ENCODE peak calls at places on chromosome 5, in nine cellular contexts. One of them, this sample, is unnamed.
A peak's percentile ranks its signal among the peaks of the same experiment; 100 is the strongest.

GRCh38 chr5:147880461-147880860 is 1.9 kb downstream of the SCGB3A2 start:
- ATAC-seq in activated naive CD8-positive, alpha-beta T cell treated with anti-CD3 and anti-CD28 coated beads, Interleukin-2, amount 50 U/mL, for 24 hours: no peak
- ATAC-seq in natural killer cell: no peak
- ATAC-seq in mucosa of descending colon: no peak
- ATAC-seq in lower lobe of right lung: peak; percentile 17
- ATAC-seq in SK-N-SH treated with all-trans-retinoic acid at 6 μM for 48 hours: no peak
- ATAC-seq in CD8-positive, alpha-beta T cell: no peak
- ATAC-seq in Right ventricle myocardium superior: no peak
- ATAC-seq in omental fat pad: no peak
- ATAC-seq in this sample: no peak

GRCh38 chr5:140182803-140183367 is 7.9 kb downstream of the CYSTM1 start:
- ATAC-seq in CD8-positive, alpha-beta T cell: no peak
- ATAC-seq in lower lobe of right lung: peak; percentile 84
- ATAC-seq in activated naive CD8-positive, alpha-beta T cell treated with anti-CD3 and anti-CD28 coated beads, Interleukin-2, amount 50 U/mL, for 24 hours: no peak
- ATAC-seq in Right ventricle myocardium superior: peak; percentile 72
- ATAC-seq in natural killer cell: no peak
- ATAC-seq in omental fat pad: peak; percentile 48
- ATAC-seq in SK-N-SH treated with all-trans-retinoic acid at 6 μM for 48 hours: peak; percentile 46
- ATAC-seq in mucosa of descending colon: peak; percentile 71
- ATAC-seq in this sample: no peak

GRCh38 chr5:155475318-155475717 is 461.8 kb downstream of the KIF4B start:
- ATAC-seq in activated naive CD8-positive, alpha-beta T cell treated with anti-CD3 and anti-CD28 coated beads, Interleukin-2, amount 50 U/mL, for 24 hours: no peak
- ATAC-seq in natural killer cell: no peak
- ATAC-seq in CD8-positive, alpha-beta T cell: no peak
- ATAC-seq in mucosa of descending colon: no peak
- ATAC-seq in lower lobe of right lung: no peak
- ATAC-seq in omental fat pad: no peak
- ATAC-seq in SK-N-SH treated with all-trans-retinoic acid at 6 μM for 48 hours: no peak
- ATAC-seq in Right ventricle myocardium superior: no peak
- ATAC-seq in this sample: no peak

GRCh38 chr5:127870914-127871313 is 167.7 kb downstream of the CCDC192 start:
- ATAC-seq in SK-N-SH treated with all-trans-retinoic acid at 6 μM for 48 hours: peak; percentile 33
- ATAC-seq in mucosa of descending colon: no peak
- ATAC-seq in Right ventricle myocardium superior: peak; percentile 83
- ATAC-seq in omental fat pad: no peak
- ATAC-seq in activated naive CD8-positive, alpha-beta T cell treated with anti-CD3 and anti-CD28 coated beads, Interleukin-2, amount 50 U/mL, for 24 hours: no peak
- ATAC-seq in CD8-positive, alpha-beta T cell: no peak
- ATAC-seq in natural killer cell: no peak
- ATAC-seq in lower lobe of right lung: peak; percentile 68
- ATAC-seq in this sample: no peak

GRCh38 chr5:167346461-167346860 is 945.0 kb upstream of the WWC1 start:
- ATAC-seq in mucosa of descending colon: no peak
- ATAC-seq in omental fat pad: no peak
- ATAC-seq in activated naive CD8-positive, alpha-beta T cell treated with anti-CD3 and anti-CD28 coated beads, Interleukin-2, amount 50 U/mL, for 24 hours: no peak
- ATAC-seq in natural killer cell: no peak
- ATAC-seq in SK-N-SH treated with all-trans-retinoic acid at 6 μM for 48 hours: no peak
- ATAC-seq in Right ventricle myocardium superior: no peak
- ATAC-seq in CD8-positive, alpha-beta T cell: no peak
- ATAC-seq in lower lobe of right lung: no peak
- ATAC-seq in this sample: no peak

GRCh38 chr5:113292535-113292934 is 142.3 kb downstream of the TSSK1B start:
- ATAC-seq in SK-N-SH treated with all-trans-retinoic acid at 6 μM for 48 hours: no peak
- ATAC-seq in omental fat pad: no peak
- ATAC-seq in activated naive CD8-positive, alpha-beta T cell treated with anti-CD3 and anti-CD28 coated beads, Interleukin-2, amount 50 U/mL, for 24 hours: no peak
- ATAC-seq in mucosa of descending colon: no peak
- ATAC-seq in Right ventricle myocardium superior: no peak
- ATAC-seq in CD8-positive, alpha-beta T cell: no peak
- ATAC-seq in lower lobe of right lung: no peak
- ATAC-seq in natural killer cell: no peak
- ATAC-seq in this sample: no peak

GRCh38 chr5:93579561-93580386 is 1.2 kb downstream of the NR2F1-AS1 start:
- ATAC-seq in SK-N-SH treated with all-trans-retinoic acid at 6 μM for 48 hours: peak; percentile 26
- ATAC-seq in CD8-positive, alpha-beta T cell: no peak
- ATAC-seq in lower lobe of right lung: peak; percentile 25
- ATAC-seq in natural killer cell: peak; percentile 30
- ATAC-seq in omental fat pad: peak; percentile 10
- ATAC-seq in mucosa of descending colon: peak; percentile 36
- ATAC-seq in Right ventricle myocardium superior: peak; percentile 49
- ATAC-seq in activated naive CD8-positive, alpha-beta T cell treated with anti-CD3 and anti-CD28 coated beads, Interleukin-2, amount 50 U/mL, for 24 hours: no peak
- ATAC-seq in this sample: peak; percentile 27

GRCh38 chr5:124641154-124641792 is 105.2 kb downstream of the ZNF608 start:
- ATAC-seq in SK-N-SH treated with all-trans-retinoic acid at 6 μM for 48 hours: no peak
- ATAC-seq in Right ventricle myocardium superior: no peak
- ATAC-seq in omental fat pad: no peak
- ATAC-seq in activated naive CD8-positive, alpha-beta T cell treated with anti-CD3 and anti-CD28 coated beads, Interleukin-2, amount 50 U/mL, for 24 hours: no peak
- ATAC-seq in lower lobe of right lung: no peak
- ATAC-seq in CD8-positive, alpha-beta T cell: no peak
- ATAC-seq in natural killer cell: no peak
- ATAC-seq in mucosa of descending colon: peak; percentile 90
- ATAC-seq in this sample: no peak

GRCh38 chr5:175597718-175598117 is 60.2 kb upstream of the HRH2 start:
- ATAC-seq in activated naive CD8-positive, alpha-beta T cell treated with anti-CD3 and anti-CD28 coated beads, Interleukin-2, amount 50 U/mL, for 24 hours: no peak
- ATAC-seq in natural killer cell: no peak
- ATAC-seq in mucosa of descending colon: peak; percentile 22
- ATAC-seq in omental fat pad: no peak
- ATAC-seq in lower lobe of right lung: no peak
- ATAC-seq in Right ventricle myocardium superior: peak; percentile 40
- ATAC-seq in SK-N-SH treated with all-trans-retinoic acid at 6 μM for 48 hours: no peak
- ATAC-seq in CD8-positive, alpha-beta T cell: no peak
- ATAC-seq in this sample: no peak

GRCh38 chr5:91311168-91311696 is 71.9 kb downstream of the ARRDC3 start:
- ATAC-seq in omental fat pad: no peak
- ATAC-seq in mucosa of descending colon: no peak
- ATAC-seq in Right ventricle myocardium superior: no peak
- ATAC-seq in CD8-positive, alpha-beta T cell: no peak
- ATAC-seq in SK-N-SH treated with all-trans-retinoic acid at 6 μM for 48 hours: no peak
- ATAC-seq in lower lobe of right lung: peak; percentile 75
- ATAC-seq in natural killer cell: peak; percentile 5
- ATAC-seq in activated naive CD8-positive, alpha-beta T cell treated with anti-CD3 and anti-CD28 coated beads, Interleukin-2, amount 50 U/mL, for 24 hours: no peak
- ATAC-seq in this sample: peak; percentile 2

GRCh38 chr5:109354761-109355160 is 55.0 kb downstream of the PJA2 start:
- ATAC-seq in lower lobe of right lung: peak; percentile 32
- ATAC-seq in natural killer cell: no peak
- ATAC-seq in mucosa of descending colon: no peak
- ATAC-seq in omental fat pad: no peak
- ATAC-seq in SK-N-SH treated with all-trans-retinoic acid at 6 μM for 48 hours: peak; percentile 16
- ATAC-seq in activated naive CD8-positive, alpha-beta T cell treated with anti-CD3 and anti-CD28 coated beads, Interleukin-2, amount 50 U/mL, for 24 hours: peak; percentile 36
- ATAC-seq in Right ventricle myocardium superior: peak; percentile 42
- ATAC-seq in CD8-positive, alpha-beta T cell: no peak
- ATAC-seq in this sample: no peak

GRCh38 chr5:149404746-149405549 is 25.9 kb upstream of the IL17B start:
- ATAC-seq in lower lobe of right lung: no peak
- ATAC-seq in omental fat pad: no peak
- ATAC-seq in CD8-positive, alpha-beta T cell: no peak
- ATAC-seq in Right ventricle myocardium superior: no peak
- ATAC-seq in natural killer cell: no peak
- ATAC-seq in mucosa of descending colon: peak; percentile 30
- ATAC-seq in activated naive CD8-positive, alpha-beta T cell treated with anti-CD3 and anti-CD28 coated beads, Interleukin-2, amount 50 U/mL, for 24 hours: no peak
- ATAC-seq in SK-N-SH treated with all-trans-retinoic acid at 6 μM for 48 hours: peak; percentile 9
- ATAC-seq in this sample: no peak

GRCh38 chr5:6365142-6365976 is 13.0 kb downstream of the MED10 start:
- ATAC-seq in Right ventricle myocardium superior: no peak
- ATAC-seq in activated naive CD8-positive, alpha-beta T cell treated with anti-CD3 and anti-CD28 coated beads, Interleukin-2, amount 50 U/mL, for 24 hours: no peak
- ATAC-seq in SK-N-SH treated with all-trans-retinoic acid at 6 μM for 48 hours: peak; percentile 32
- ATAC-seq in natural killer cell: no peak
- ATAC-seq in mucosa of descending colon: no peak
- ATAC-seq in lower lobe of right lung: peak; percentile 40
- ATAC-seq in omental fat pad: no peak
- ATAC-seq in CD8-positive, alpha-beta T cell: no peak
- ATAC-seq in this sample: no peak

GRCh38 chr5:118336468-118336867 is 651.9 kb downstream of the DTWD2 start:
- ATAC-seq in mucosa of descending colon: no peak
- ATAC-seq in SK-N-SH treated with all-trans-retinoic acid at 6 μM for 48 hours: no peak
- ATAC-seq in lower lobe of right lung: no peak
- ATAC-seq in activated naive CD8-positive, alpha-beta T cell treated with anti-CD3 and anti-CD28 coated beads, Interleukin-2, amount 50 U/mL, for 24 hours: no peak
- ATAC-seq in natural killer cell: no peak
- ATAC-seq in CD8-positive, alpha-beta T cell: no peak
- ATAC-seq in Right ventricle myocardium superior: no peak
- ATAC-seq in omental fat pad: no peak
- ATAC-seq in this sample: no peak

GRCh38 chr5:43854697-43855292 is 251.8 kb downstream of the NNT start:
- ATAC-seq in Right ventricle myocardium superior: peak; percentile 74
- ATAC-seq in lower lobe of right lung: no peak
- ATAC-seq in CD8-positive, alpha-beta T cell: no peak
- ATAC-seq in natural killer cell: no peak
- ATAC-seq in activated naive CD8-positive, alpha-beta T cell treated with anti-CD3 and anti-CD28 coated beads, Interleukin-2, amount 50 U/mL, for 24 hours: no peak
- ATAC-seq in omental fat pad: peak; percentile 36
- ATAC-seq in SK-N-SH treated with all-trans-retinoic acid at 6 μM for 48 hours: no peak
- ATAC-seq in mucosa of descending colon: no peak
- ATAC-seq in this sample: no peak

GRCh38 chr5:127423173-127423798 is 94.2 kb upstream of the PRRC1 start:
- ATAC-seq in CD8-positive, alpha-beta T cell: no peak
- ATAC-seq in Right ventricle myocardium superior: no peak
- ATAC-seq in activated naive CD8-positive, alpha-beta T cell treated with anti-CD3 and anti-CD28 coated beads, Interleukin-2, amount 50 U/mL, for 24 hours: no peak
- ATAC-seq in omental fat pad: no peak
- ATAC-seq in mucosa of descending colon: no peak
- ATAC-seq in natural killer cell: no peak
- ATAC-seq in lower lobe of right lung: no peak
- ATAC-seq in SK-N-SH treated with all-trans-retinoic acid at 6 μM for 48 hours: no peak
- ATAC-seq in this sample: no peak

GRCh38 chr5:150271923-150272322 is 17.6 kb downstream of the CAMK2A start:
- ATAC-seq in omental fat pad: no peak
- ATAC-seq in mucosa of descending colon: no peak
- ATAC-seq in Right ventricle myocardium superior: no peak
- ATAC-seq in SK-N-SH treated with all-trans-retinoic acid at 6 μM for 48 hours: peak; percentile 38
- ATAC-seq in natural killer cell: no peak
- ATAC-seq in CD8-positive, alpha-beta T cell: no peak
- ATAC-seq in activated naive CD8-positive, alpha-beta T cell treated with anti-CD3 and anti-CD28 coated beads, Interleukin-2, amount 50 U/mL, for 24 hours: no peak
- ATAC-seq in lower lobe of right lung: no peak
- ATAC-seq in this sample: no peak

GRCh38 chr5:91293131-91293530 is 90.0 kb downstream of the ARRDC3 start:
- ATAC-seq in natural killer cell: peak; percentile 54
- ATAC-seq in activated naive CD8-positive, alpha-beta T cell treated with anti-CD3 and anti-CD28 coated beads, Interleukin-2, amount 50 U/mL, for 24 hours: peak; percentile 60
- ATAC-seq in omental fat pad: no peak
- ATAC-seq in lower lobe of right lung: no peak
- ATAC-seq in mucosa of descending colon: no peak
- ATAC-seq in Right ventricle myocardium superior: no peak
- ATAC-seq in CD8-positive, alpha-beta T cell: no peak
- ATAC-seq in SK-N-SH treated with all-trans-retinoic acid at 6 μM for 48 hours: no peak
- ATAC-seq in this sample: peak; percentile 81

GRCh38 chr5:57243286-57244137 is 69.7 kb downstream of the GPBP1 start:
- ATAC-seq in SK-N-SH treated with all-trans-retinoic acid at 6 μM for 48 hours: no peak
- ATAC-seq in mucosa of descending colon: peak; percentile 70
- ATAC-seq in omental fat pad: no peak
- ATAC-seq in natural killer cell: peak; percentile 18
- ATAC-seq in activated naive CD8-positive, alpha-beta T cell treated with anti-CD3 and anti-CD28 coated beads, Interleukin-2, amount 50 U/mL, for 24 hours: peak; percentile 52
- ATAC-seq in CD8-positive, alpha-beta T cell: no peak
- ATAC-seq in Right ventricle myocardium superior: no peak
- ATAC-seq in lower lobe of right lung: peak; percentile 32
- ATAC-seq in this sample: peak; percentile 57

GRCh38 chr5:152987156-152987555 is 503.3 kb upstream of the GRIA1 start:
- ATAC-seq in Right ventricle myocardium superior: no peak
- ATAC-seq in natural killer cell: no peak
- ATAC-seq in lower lobe of right lung: no peak
- ATAC-seq in CD8-positive, alpha-beta T cell: no peak
- ATAC-seq in activated naive CD8-positive, alpha-beta T cell treated with anti-CD3 and anti-CD28 coated beads, Interleukin-2, amount 50 U/mL, for 24 hours: no peak
- ATAC-seq in SK-N-SH treated with all-trans-retinoic acid at 6 μM for 48 hours: no peak
- ATAC-seq in mucosa of descending colon: no peak
- ATAC-seq in omental fat pad: no peak
- ATAC-seq in this sample: no peak

GRCh38 chr5:67549263-67549551 is 352.6 kb upstream of the CD180 start:
- ATAC-seq in activated naive CD8-positive, alpha-beta T cell treated with anti-CD3 and anti-CD28 coated beads, Interleukin-2, amount 50 U/mL, for 24 hours: no peak
- ATAC-seq in Right ventricle myocardium superior: no peak
- ATAC-seq in mucosa of descending colon: no peak
- ATAC-seq in CD8-positive, alpha-beta T cell: no peak
- ATAC-seq in lower lobe of right lung: no peak
- ATAC-seq in natural killer cell: no peak
- ATAC-seq in SK-N-SH treated with all-trans-retinoic acid at 6 μM for 48 hours: no peak
- ATAC-seq in omental fat pad: no peak
- ATAC-seq in this sample: no peak

GRCh38 chr5:59547731-59548130 is 345.8 kb downstream of the PDE4D start:
- ATAC-seq in lower lobe of right lung: no peak
- ATAC-seq in mucosa of descending colon: no peak
- ATAC-seq in omental fat pad: no peak
- ATAC-seq in natural killer cell: no peak
- ATAC-seq in activated naive CD8-positive, alpha-beta T cell treated with anti-CD3 and anti-CD28 coated beads, Interleukin-2, amount 50 U/mL, for 24 hours: no peak
- ATAC-seq in CD8-positive, alpha-beta T cell: no peak
- ATAC-seq in SK-N-SH treated with all-trans-retinoic acid at 6 μM for 48 hours: peak; percentile 39
- ATAC-seq in Right ventricle myocardium superior: no peak
- ATAC-seq in this sample: no peak

GRCh38 chr5:56302027-56302426 is 68.9 kb upstream of the ANKRD55 start:
- ATAC-seq in mucosa of descending colon: no peak
- ATAC-seq in SK-N-SH treated with all-trans-retinoic acid at 6 μM for 48 hours: no peak
- ATAC-seq in omental fat pad: no peak
- ATAC-seq in CD8-positive, alpha-beta T cell: no peak
- ATAC-seq in lower lobe of right lung: no peak
- ATAC-seq in natural killer cell: no peak
- ATAC-seq in Right ventricle myocardium superior: no peak
- ATAC-seq in activated naive CD8-positive, alpha-beta T cell treated with anti-CD3 and anti-CD28 coated beads, Interleukin-2, amount 50 U/mL, for 24 hours: no peak
- ATAC-seq in this sample: no peak

GRCh38 chr5:57448287-57448686 is 34.3 kb downstream of the ACTBL2 start:
- ATAC-seq in Right ventricle myocardium superior: no peak
- ATAC-seq in activated naive CD8-positive, alpha-beta T cell treated with anti-CD3 and anti-CD28 coated beads, Interleukin-2, amount 50 U/mL, for 24 hours: no peak
- ATAC-seq in lower lobe of right lung: no peak
- ATAC-seq in mucosa of descending colon: no peak
- ATAC-seq in CD8-positive, alpha-beta T cell: no peak
- ATAC-seq in omental fat pad: no peak
- ATAC-seq in SK-N-SH treated with all-trans-retinoic acid at 6 μM for 48 hours: no peak
- ATAC-seq in natural killer cell: no peak
- ATAC-seq in this sample: no peak

GRCh38 chr5:87138091-87138819 is 129.4 kb upstream of the RASA1 start:
- ATAC-seq in mucosa of descending colon: no peak
- ATAC-seq in omental fat pad: no peak
- ATAC-seq in SK-N-SH treated with all-trans-retinoic acid at 6 μM for 48 hours: peak; percentile 74
- ATAC-seq in lower lobe of right lung: no peak
- ATAC-seq in natural killer cell: no peak
- ATAC-seq in CD8-positive, alpha-beta T cell: no peak
- ATAC-seq in activated naive CD8-positive, alpha-beta T cell treated with anti-CD3 and anti-CD28 coated beads, Interleukin-2, amount 50 U/mL, for 24 hours: no peak
- ATAC-seq in Right ventricle myocardium superior: peak; percentile 67
- ATAC-seq in this sample: no peak

GRCh38 chr5:29460946-29461538 is 1732.4 kb upstream of the CDH6 start:
- ATAC-seq in lower lobe of right lung: no peak
- ATAC-seq in SK-N-SH treated with all-trans-retinoic acid at 6 μM for 48 hours: no peak
- ATAC-seq in CD8-positive, alpha-beta T cell: no peak
- ATAC-seq in Right ventricle myocardium superior: no peak
- ATAC-seq in natural killer cell: no peak
- ATAC-seq in activated naive CD8-positive, alpha-beta T cell treated with anti-CD3 and anti-CD28 coated beads, Interleukin-2, amount 50 U/mL, for 24 hours: no peak
- ATAC-seq in omental fat pad: no peak
- ATAC-seq in mucosa of descending colon: no peak
- ATAC-seq in this sample: no peak

GRCh38 chr5:112293587-112293986 is 125.5 kb downstream of the EPB41L4A start:
- ATAC-seq in CD8-positive, alpha-beta T cell: no peak
- ATAC-seq in SK-N-SH treated with all-trans-retinoic acid at 6 μM for 48 hours: no peak
- ATAC-seq in mucosa of descending colon: no peak
- ATAC-seq in omental fat pad: no peak
- ATAC-seq in lower lobe of right lung: no peak
- ATAC-seq in Right ventricle myocardium superior: peak; percentile 77
- ATAC-seq in activated naive CD8-positive, alpha-beta T cell treated with anti-CD3 and anti-CD28 coated beads, Interleukin-2, amount 50 U/mL, for 24 hours: no peak
- ATAC-seq in natural killer cell: no peak
- ATAC-seq in this sample: no peak

GRCh38 chr5:138793481-138794010 is 40.3 kb downstream of the CTNNA1 start:
- ATAC-seq in activated naive CD8-positive, alpha-beta T cell treated with anti-CD3 and anti-CD28 coated beads, Interleukin-2, amount 50 U/mL, for 24 hours: no peak
- ATAC-seq in Right ventricle myocardium superior: no peak
- ATAC-seq in mucosa of descending colon: no peak
- ATAC-seq in SK-N-SH treated with all-trans-retinoic acid at 6 μM for 48 hours: no peak
- ATAC-seq in omental fat pad: no peak
- ATAC-seq in lower lobe of right lung: no peak
- ATAC-seq in natural killer cell: no peak
- ATAC-seq in CD8-positive, alpha-beta T cell: no peak
- ATAC-seq in this sample: no peak

GRCh38 chr5:164345173-164345572 is 839.8 kb downstream of the MAT2B start:
- ATAC-seq in Right ventricle myocardium superior: peak; percentile 95
- ATAC-seq in activated naive CD8-positive, alpha-beta T cell treated with anti-CD3 and anti-CD28 coated beads, Interleukin-2, amount 50 U/mL, for 24 hours: no peak
- ATAC-seq in mucosa of descending colon: no peak
- ATAC-seq in natural killer cell: no peak
- ATAC-seq in omental fat pad: no peak
- ATAC-seq in CD8-positive, alpha-beta T cell: no peak
- ATAC-seq in lower lobe of right lung: peak; percentile 30
- ATAC-seq in SK-N-SH treated with all-trans-retinoic acid at 6 μM for 48 hours: peak; percentile 85
- ATAC-seq in this sample: no peak